ENCODE peak calls at places on chromosomes 6 and 20, in four cellular contexts. N, S, T and Y are unnamed samples.

GRCh38 chr6:157830354-157831017 is 7.4 kb downstream of the SNX9 start:
- DNase-seq in T (no peak), N (no peak), S (no peak), Y (no peak)

GRCh38 chr20:43744966-43745733 is 18.3 kb upstream of the GTSF1L start:
- DNase-seq in S (peak; percentile 46), T (no peak), N (no peak), Y (no peak)

GRCh38 chr6:4732691-4733315 is 43.4 kb upstream of the CDYL start:
- DNase-seq in S (peak; percentile 96), T (peak; percentile 64), N (no peak), Y (peak; percentile 66)

GRCh38 chr6:106643061-106643460 is 13.7 kb downstream of the QRSL1 start:
- DNase-seq in T (no peak), S (no peak), N (no peak), Y (no peak)

GRCh38 chr6:26531897-26532296 is 6.3 kb upstream of the HMGN4 start:
- DNase-seq in N (no peak), S (no peak), T (no peak), Y (no peak)

GRCh38 chr6:52499681-52500239 is 77.1 kb downstream of the TRAM2 start:
- DNase-seq in N (no peak), S (no peak), T (peak; percentile 43), Y (no peak)

GRCh38 chr20:34624628-34625027 is 52.3 kb downstream of the PIGU start:
- DNase-seq in T (no peak), S (peak; percentile 28), N (no peak), Y (no peak)

GRCh38 chr20:8798505-8798904 is 270.4 kb upstream of the PLCB4 start:
- DNase-seq in S (no peak), N (no peak), T (no peak), Y (no peak)

GRCh38 chr20:51985013-51985415 is 182.7 kb upstream of the SALL4 start:
- DNase-seq in S (peak; percentile 79), T (no peak), N (no peak), Y (no peak)

DNA sequence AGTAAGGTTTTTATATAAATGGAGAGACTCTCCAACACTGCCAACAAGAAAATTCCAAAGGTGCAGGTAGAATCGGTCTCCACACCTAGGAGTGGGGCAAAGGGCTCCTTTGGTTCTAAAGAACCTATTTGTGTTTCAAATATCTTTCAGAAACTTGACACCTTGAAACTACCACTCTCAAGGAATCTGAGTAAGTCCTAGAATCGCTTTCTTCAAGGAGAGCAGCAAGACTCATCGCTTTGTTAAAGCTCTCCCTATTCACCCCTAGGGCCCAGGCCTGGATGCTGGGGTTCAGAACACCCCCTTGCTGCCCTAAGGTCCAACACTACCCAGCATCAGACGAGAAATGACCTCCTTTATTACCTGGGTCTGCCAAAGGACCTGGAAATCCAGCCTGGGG is 2.0 kb downstream of the CLIC5 start:
- DNase-seq in S (peak; percentile 6), T (no peak), N (no peak), Y (no peak)
- H2BK5ac ChIP-seq in S (no peak overlapping the region), T (no peak overlapping the region), N (no peak overlapping the region), Y (no peak overlapping the region)

DNA sequence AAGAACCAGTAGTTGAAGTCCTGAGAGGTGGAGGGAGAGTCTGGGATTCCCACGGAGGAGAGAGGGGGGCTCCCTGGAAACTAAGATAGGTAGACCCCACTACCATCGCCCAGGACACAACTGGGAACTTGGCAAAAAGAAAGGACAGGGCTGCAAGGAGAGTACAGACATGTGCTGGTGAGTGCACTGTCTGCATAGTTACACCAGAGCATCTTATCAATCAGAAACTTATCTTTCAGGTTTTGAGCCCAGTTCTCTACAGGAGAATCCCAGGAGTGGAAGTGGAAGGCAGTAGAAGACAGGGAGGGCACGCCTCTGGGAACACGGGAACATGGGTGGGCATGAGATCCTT is 12.2 kb downstream of the NFKBIL1 start:
- DNase-seq in S (no peak), T (no peak), N (no peak), Y (no peak)
- H2BK5ac ChIP-seq in S (peak overlapping the region; percentile 67), T (peak overlapping the region; percentile 60), N (no peak overlapping the region), Y (no peak overlapping the region)

GRCh38 chr6:42929088-42929927 is at the start of gene CNPY3:
- DNase-seq in S (peak; percentile 100), N (peak; percentile 97), T (peak; percentile 91), Y (peak; percentile 98)
- H2BK5ac ChIP-seq in S (peak within 1 kb of the TSS; percentile 29), N (peak within 1 kb of the TSS; percentile 56), T (peak within 1 kb of the TSS; percentile 96), Y (peak within 1 kb of the TSS; percentile 65)

DNA sequence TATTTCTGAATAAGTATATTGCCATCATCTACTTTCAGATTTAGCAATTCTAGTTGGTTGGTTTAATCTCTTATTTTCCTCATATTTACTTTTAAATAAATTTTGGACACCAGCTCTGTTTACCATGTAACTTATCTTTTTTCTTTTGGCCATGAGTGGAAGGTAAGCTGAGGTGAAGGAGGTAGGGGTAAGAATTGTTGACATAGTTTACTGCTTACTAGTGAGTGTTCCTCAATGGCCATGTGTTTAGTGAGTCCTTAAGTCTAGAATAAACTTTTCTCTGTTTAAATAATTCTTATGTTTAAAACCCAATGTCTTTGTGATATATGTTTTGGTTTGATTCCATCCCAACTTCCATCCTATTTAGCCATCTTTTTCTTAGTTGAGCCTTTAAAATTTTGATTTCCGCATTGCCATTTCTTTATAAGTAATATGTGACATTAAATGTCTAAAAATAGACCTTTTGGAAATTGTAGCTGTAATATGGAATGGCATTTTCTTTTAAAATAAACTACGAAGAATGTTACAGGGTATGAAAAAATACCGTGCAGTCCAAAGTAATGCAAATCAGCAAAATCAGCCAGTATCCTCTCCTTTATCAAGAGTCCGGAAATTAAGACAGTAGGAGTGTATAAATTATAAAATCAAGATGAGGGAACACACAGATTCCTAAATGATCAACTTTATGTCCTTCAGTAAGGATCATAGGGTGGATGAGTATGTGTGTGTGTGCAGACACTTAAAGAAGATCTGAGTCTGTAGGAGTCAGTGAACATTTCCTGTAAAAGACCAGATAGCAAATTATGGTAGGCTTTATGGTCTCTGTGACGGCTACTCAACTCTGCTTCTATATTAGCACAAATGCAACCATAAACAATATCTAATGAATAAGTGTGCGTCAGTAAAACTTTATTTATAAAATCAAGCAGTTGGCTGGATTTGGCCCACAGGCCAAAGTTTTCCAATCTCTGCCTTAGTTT is 10.3 kb downstream of the STXBP5 start:
- DNase-seq in T (no peak), S (no peak), N (no peak), Y (no peak)
- H2BK5ac ChIP-seq in T (no peak overlapping the region), S (no peak overlapping the region), N (no peak overlapping the region), Y (no peak overlapping the region)

DNA sequence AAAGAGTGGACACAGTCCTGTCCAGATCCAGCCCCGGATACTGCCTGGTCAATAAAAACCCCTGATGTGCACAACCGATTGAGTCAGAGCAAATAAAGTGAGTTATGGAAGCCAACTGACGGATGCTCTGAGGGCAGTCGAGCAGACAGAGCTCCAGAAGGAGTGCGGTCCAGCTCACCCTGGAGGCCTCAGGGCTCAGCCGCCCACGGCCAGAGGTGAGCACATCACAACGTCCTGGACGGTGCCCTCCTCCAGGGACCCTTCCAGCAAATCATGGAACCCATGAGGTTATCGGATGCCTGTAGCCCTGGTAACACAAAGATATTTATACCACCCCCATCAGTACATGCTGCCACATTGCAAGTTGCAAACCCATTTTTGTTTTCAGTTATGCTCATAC is 44.0 kb upstream of the SMOC2 start:
- DNase-seq in T (no peak), N (no peak), S (no peak), Y (no peak)
- H2BK5ac ChIP-seq in T (no peak overlapping the region), N (peak overlapping the region; percentile 44), S (no peak overlapping the region), Y (no peak overlapping the region)

DNA sequence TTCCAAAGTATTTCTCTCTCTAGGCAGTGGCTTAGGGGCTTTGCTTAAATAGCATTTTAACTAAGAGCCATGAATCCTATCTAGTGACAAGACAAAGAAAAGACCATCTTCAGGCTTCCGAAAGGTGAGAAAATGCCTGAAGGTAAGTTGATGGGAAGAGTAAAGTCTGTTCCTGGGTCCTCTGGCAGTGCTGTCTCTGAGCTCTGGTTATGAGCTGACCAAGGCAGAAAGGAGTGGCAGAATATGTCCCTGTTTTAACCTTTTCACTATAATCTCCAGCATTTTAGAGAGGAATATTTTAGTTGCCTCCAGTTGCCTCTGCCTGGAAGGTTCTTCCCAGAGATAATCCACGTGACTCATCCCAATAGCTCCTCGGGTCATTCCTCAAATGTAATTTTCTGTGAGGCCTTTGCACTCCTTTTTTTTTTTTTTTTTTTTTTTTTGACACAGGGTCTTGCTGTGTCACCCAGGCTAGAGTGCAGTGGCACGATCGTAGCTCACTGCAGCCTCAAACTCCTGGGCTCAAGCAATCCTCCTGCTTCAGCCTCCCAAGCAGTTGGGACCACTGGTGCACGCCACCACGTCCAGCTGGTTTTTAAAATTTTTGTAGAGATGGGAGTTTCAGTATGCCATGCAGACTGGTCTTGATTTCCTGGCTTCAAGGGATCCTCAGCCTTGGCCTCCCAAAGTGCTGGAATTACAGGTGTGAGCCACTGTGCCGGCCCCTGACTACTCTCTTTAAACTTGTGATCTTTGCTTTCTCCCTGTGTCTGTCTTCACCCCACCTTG is 3.7 kb upstream of the ARMH2 start:
- DNase-seq in T (no peak), N (no peak), S (peak; percentile 49), Y (no peak)
- H2BK5ac ChIP-seq in T (no peak overlapping the region), N (no peak overlapping the region), S (no peak overlapping the region), Y (no peak overlapping the region)

GRCh38 chr6:74133073-74133472 is 437.1 kb downstream of the CD109 start:
- DNase-seq in T (no peak), S (no peak), N (no peak), Y (no peak)

DNA sequence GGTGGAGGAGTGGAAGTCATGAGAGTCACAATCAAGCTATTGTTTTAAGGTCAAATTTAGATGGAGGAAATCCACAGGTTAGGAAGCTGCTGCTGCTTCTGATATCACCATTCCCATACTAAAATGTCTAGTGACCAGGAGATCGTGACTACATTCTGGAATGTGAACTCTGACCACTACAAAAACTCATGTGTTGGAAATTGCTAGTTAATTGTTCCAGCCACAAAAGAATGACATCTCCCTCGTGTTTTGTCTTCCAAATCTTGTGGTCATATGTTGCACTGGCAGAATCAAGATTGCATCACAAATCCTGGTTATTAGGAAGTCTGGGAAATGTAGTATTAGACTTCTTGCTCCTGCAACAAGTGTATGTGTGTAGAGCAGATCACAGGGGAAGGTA is 441.9 kb downstream of the CD109 start:
- DNase-seq in S (peak; percentile 33), T (no peak), N (no peak), Y (no peak)
- H2BK5ac ChIP-seq in S (no peak overlapping the region), T (no peak overlapping the region), N (no peak overlapping the region), Y (no peak overlapping the region)

GRCh38 chr20:37346232-37346525 is 239 bp downstream of the SRC start:
- DNase-seq in S (no peak), N (no peak), T (no peak), Y (no peak)
- H2BK5ac ChIP-seq in S (no peak overlapping the region), N (no peak overlapping the region), T (no peak overlapping the region), Y (no peak overlapping the region)

GRCh38 chr6:113776998-113777397 is 80.1 kb upstream of the MARCKS start:
- DNase-seq in N (peak; percentile 47), T (no peak), S (peak; percentile 97), Y (peak; percentile 44)
- H2BK5ac ChIP-seq in N (no peak overlapping the region), T (no peak overlapping the region), S (no peak overlapping the region), Y (no peak overlapping the region)

GRCh38 chr6:161038229-161039003 is 46.8 kb downstream of the MAP3K4 start:
- DNase-seq in S (no peak), N (no peak), T (no peak), Y (no peak)

GRCh38 chr6:161041274-161041673 is 49.7 kb downstream of the MAP3K4 start:
- DNase-seq in S (no peak), T (no peak), N (no peak), Y (no peak)

GRCh38 chr6:161035182-161035980 is 43.8 kb downstream of the MAP3K4 start:
- DNase-seq in S (no peak), T (no peak), N (no peak), Y (no peak)

GRCh38 chr6:161035981-161036263 is 44.4 kb downstream of the MAP3K4 start:
- DNase-seq in T (no peak), N (no peak), S (no peak), Y (no peak)

GRCh38 chr6:161037873-161038228 is 46.3 kb downstream of the MAP3K4 start:
- DNase-seq in S (no peak), T (no peak), N (no peak), Y (no peak)
- H2BK5ac ChIP-seq in S (no peak overlapping the region), T (no peak overlapping the region), N (no peak overlapping the region), Y (no peak overlapping the region)